ENCODE peak calls at places on chromosome 22, in nine cellular contexts. I, A, Z, F, T, H, S, V and P are unnamed samples.

GRCh38 chr22:47041201-47042115 is 279.0 kb downstream of the TBC1D22A start:
- DNase-seq in I (no peak), A (peak), Z (peak), F (no peak), T (no peak), H (no peak), S (peak), V (no peak), P (no peak)

GRCh38 chr22:28958611-28959010 is 75.2 kb downstream of the ZNRF3 start:
- DNase-seq in I (no peak), A (no peak), Z (no peak), F (no peak), T (no peak), H (no peak), S (no peak), V (no peak), P (no peak)

GRCh38 chr22:41021655-41022454 is 70.5 kb upstream of the EP300 start:
- DNase-seq in I (peak), A (peak), Z (peak), F (no peak), T (peak), H (peak), S (peak), V (no peak), P (peak)

GRCh38 chr22:39897841-39898240 is 3.0 kb upstream of the GRAP2 start:
- DNase-seq in I (no peak), A (no peak), Z (no peak), F (no peak), T (no peak), H (no peak), S (no peak), V (no peak), P (no peak)

GRCh38 chr22:19398206-19398605 is 33.3 kb downstream of the HIRA start:
- DNase-seq in I (peak), A (no peak), Z (no peak), F (no peak), T (no peak), H (no peak), S (no peak), V (no peak), P (no peak)

GRCh38 chr22:46891382-46891951 is 129.0 kb downstream of the TBC1D22A start:
- DNase-seq in I (no peak), A (no peak), Z (no peak), F (no peak), T (no peak), H (no peak), S (no peak), V (no peak), P (no peak)

GRCh38 chr22:41555325-41555724 is 5.5 kb upstream of the CSDC2 start:
- DNase-seq in I (no peak), A (no peak), Z (no peak), F (no peak), T (no peak), H (no peak), S (no peak), V (no peak), P (no peak)

GRCh38 chr22:21942407-21942895 is 10.2 kb downstream of the PPM1F start:
- DNase-seq in I (peak), A (peak), Z (peak), F (no peak), T (peak), H (peak), S (peak), V (peak), P (peak)

GRCh38 chr22:30224161-30224857 is 22.2 kb downstream of the LIF start:
- DNase-seq in I (no peak), A (no peak), Z (no peak), F (no peak), T (peak), H (peak), S (no peak), V (peak), P (no peak)

GRCh38 chr22:17795661-17796548 is 21.6 kb upstream of the BID start:
- DNase-seq in I (no peak), A (no peak), Z (no peak), F (no peak), T (no peak), H (no peak), S (no peak), V (no peak), P (no peak)

GRCh38 chr22:23912293-23912903 is 18.2 kb downstream of the MIF start:
- DNase-seq in I (peak), A (no peak), Z (no peak), F (no peak), T (no peak), H (no peak), S (no peak), V (no peak), P (no peak)

GRCh38 chr22:38062782-38063181 is 5.6 kb downstream of the PICK1 start:
- DNase-seq in I (peak), A (no peak), Z (peak), F (no peak), T (no peak), H (no peak), S (no peak), V (no peak), P (no peak)

GRCh38 chr22:49155039-49155808 is 672.4 kb downstream of the BRD1 start:
- DNase-seq in I (no peak), A (no peak), Z (no peak), F (no peak), T (no peak), H (no peak), S (peak), V (no peak), P (no peak)

GRCh38 chr22:46372686-46373085 is 37.2 kb downstream of the TRMU start:
- DNase-seq in I (no peak), A (no peak), Z (no peak), F (no peak), T (no peak), H (no peak), S (no peak), V (no peak), P (no peak)

GRCh38 chr22:26746311-26746710 is 88.9 kb downstream of the MIAT start:
- DNase-seq in I (no peak), A (no peak), Z (no peak), F (no peak), T (no peak), H (no peak), S (no peak), V (no peak), P (no peak)

GRCh38 chr22:35349704-35350538 is 31.0 kb upstream of the HMOX1 start:
- DNase-seq in I (peak), A (peak), Z (no peak), F (no peak), T (no peak), H (no peak), S (peak), V (no peak), P (no peak)

GRCh38 chr22:45866398-45867117 is 110.4 kb downstream of the WNT7B start:
- DNase-seq in I (no peak), A (peak), Z (peak), F (no peak), T (no peak), H (no peak), S (peak), V (no peak), P (no peak)

GRCh38 chr22:45302047-45302446 is 7.7 kb upstream of the FAM118A start:
- DNase-seq in I (no peak), A (no peak), Z (no peak), F (peak), T (no peak), H (peak), S (no peak), V (peak), P (no peak)

GRCh38 chr22:46537221-46537945 is at the start of gene CELSR1:
- DNase-seq in I (no peak), A (peak), Z (peak), F (no peak), T (peak), H (peak), S (no peak), V (peak), P (peak)

GRCh38 chr22:39355080-39355479 is 5.3 kb downstream of the SYNGR1 start:
- DNase-seq in I (no peak), A (no peak), Z (no peak), F (no peak), T (no peak), H (no peak), S (no peak), V (no peak), P (no peak)

GRCh38 chr22:48687606-48688005 is 1140.1 kb downstream of the BRD1 start:
- DNase-seq in I (no peak), A (no peak), Z (no peak), F (no peak), T (no peak), H (no peak), S (no peak), V (no peak), P (no peak)

GRCh38 chr22:45818130-45819085 is 146.8 kb downstream of the ATXN10 start:
- DNase-seq in I (peak), A (no peak), Z (no peak), F (no peak), T (no peak), H (no peak), S (no peak), V (no peak), P (no peak)

GRCh38 chr22:38284042-38284402 is 11.2 kb upstream of the TMEM184B start:
- DNase-seq in I (no peak), A (no peak), Z (no peak), F (peak), T (no peak), H (no peak), S (no peak), V (no peak), P (no peak)

GRCh38 chr22:38240734-38241252 is 32.0 kb downstream of the TMEM184B start:
- DNase-seq in I (peak), A (no peak), Z (no peak), F (peak), T (peak), H (peak), S (no peak), V (peak), P (peak)

GRCh38 chr22:20560716-20561115 is 53.3 kb downstream of the MED15 start:
- DNase-seq in I (no peak), A (no peak), Z (no peak), F (no peak), T (no peak), H (no peak), S (no peak), V (no peak), P (no peak)

GRCh38 chr22:46767249-46767985 is 5.0 kb downstream of the TBC1D22A start:
- DNase-seq in I (no peak), A (no peak), Z (peak), F (no peak), T (no peak), H (no peak), S (peak), V (no peak), P (no peak)

GRCh38 chr22:43828711-43829447 is 16.8 kb upstream of the EFCAB6 start:
- DNase-seq in I (no peak), A (peak), Z (peak), F (no peak), T (no peak), H (no peak), S (peak), V (no peak), P (no peak)

GRCh38 chr22:25696763-25697710 is 45.0 kb upstream of the MYO18B start:
- DNase-seq in I (no peak), A (no peak), Z (no peak), F (no peak), T (no peak), H (no peak), S (no peak), V (no peak), P (no peak)

GRCh38 chr22:49095366-49095765 is 732.3 kb downstream of the BRD1 start:
- DNase-seq in I (no peak), A (no peak), Z (peak), F (no peak), T (no peak), H (no peak), S (peak), V (no peak), P (no peak)

GRCh38 chr22:49212466-49212865 is 615.2 kb downstream of the BRD1 start:
- DNase-seq in I (peak), A (peak), Z (peak), F (no peak), T (no peak), H (no peak), S (peak), V (no peak), P (no peak)

GRCh38 chr22:27698830-27699229 is 102.7 kb downstream of the MN1 start:
- DNase-seq in I (no peak), A (no peak), Z (no peak), F (no peak), T (no peak), H (no peak), S (no peak), V (no peak), P (no peak)

GRCh38 chr22:21446827-21447690 is 20.1 kb upstream of the TMEM191C start:
- DNase-seq in I (peak), A (peak), Z (peak), F (no peak), T (no peak), H (no peak), S (peak), V (no peak), P (no peak)

GRCh38 chr22:23178512-23179254 is 1.6 kb upstream of the BCR start:
- DNase-seq in I (peak), A (peak), Z (peak), F (no peak), T (peak), H (peak), S (peak), V (peak), P (peak)

GRCh38 chr22:31160328-31160978 is 471 bp downstream of the RNF185 start:
- DNase-seq in I (peak), A (no peak), Z (no peak), F (no peak), T (no peak), H (no peak), S (peak), V (no peak), P (peak)

GRCh38 chr22:39729141-39729934 is 158.8 kb downstream of the CACNA1I start:
- DNase-seq in I (no peak), A (peak), Z (no peak), F (no peak), T (no peak), H (no peak), S (no peak), V (no peak), P (no peak)

GRCh38 chr22:45450931-45451651 is 37.6 kb downstream of the RIBC2 start:
- DNase-seq in I (no peak), A (no peak), Z (no peak), F (peak), T (no peak), H (no peak), S (no peak), V (no peak), P (peak)